ENCODE peak calls at places on chromosomes 16 and 17, in nine cellular contexts. Q, B, P, T, F, M, G, L and S are unnamed samples.

GRCh38 chr17:74085434-74085833 is 118.0 kb upstream of the RPL38 start:
- DNase-seq in Q (peak), B (no peak), P (peak), T (no peak), F (no peak), M (no peak), G (no peak), L (no peak), S (no peak)

GRCh38 chr16:86761117-86761971 is 183.0 kb downstream of the FOXL1 start:
- DNase-seq in Q (peak), B (peak), P (peak), T (no peak), F (peak), M (peak), G (peak), L (no peak), S (peak)

GRCh38 chr17:29577778-29578211 is 9.3 kb downstream of the TP53I13 start:
- DNase-seq in Q (no peak), B (peak), P (no peak), T (peak), F (no peak), M (peak), G (no peak), L (peak), S (no peak)

GRCh38 chr17:38745545-38745944 is 2.6 kb downstream of the PCGF2 start:
- DNase-seq in Q (peak), B (no peak), P (no peak), T (no peak), F (no peak), M (no peak), G (no peak), L (no peak), S (no peak)

GRCh38 chr17:80845863-80846671 is 145.6 kb upstream of the CHMP6 start:
- DNase-seq in Q (no peak), B (no peak), P (no peak), T (no peak), F (no peak), M (no peak), G (no peak), L (no peak), S (no peak)

GRCh38 chr17:2782030-2782429 is 14.2 kb upstream of the RAP1GAP2 start:
- DNase-seq in Q (peak), B (no peak), P (no peak), T (no peak), F (no peak), M (peak), G (no peak), L (no peak), S (peak)

GRCh38 chr16:2819939-2820835 is 3.1 kb downstream of the PRSS21 start:
- DNase-seq in Q (no peak), B (no peak), P (no peak), T (no peak), F (no peak), M (no peak), G (no peak), L (no peak), S (no peak)

GRCh38 chr17:9488556-9488955 is 87.1 kb downstream of the STX8 start:
- DNase-seq in Q (no peak), B (no peak), P (no peak), T (no peak), F (no peak), M (no peak), G (no peak), L (no peak), S (no peak)

GRCh38 chr17:73820686-73821448 is 176.6 kb upstream of the SDK2 start:
- DNase-seq in Q (no peak), B (no peak), P (peak), T (peak), F (no peak), M (peak), G (no peak), L (peak), S (no peak)

GRCh38 chr17:81285179-81285878 is 9.8 kb downstream of the SLC38A10 start:
- DNase-seq in Q (peak), B (peak), P (no peak), T (peak), F (peak), M (no peak), G (no peak), L (peak), S (no peak)

GRCh38 chr16:77289331-77289809 is 90.2 kb downstream of the SYCE1L start:
- DNase-seq in Q (no peak), B (no peak), P (no peak), T (no peak), F (no peak), M (peak), G (no peak), L (no peak), S (peak)

GRCh38 chr17:69227536-69227935 is 1.1 kb downstream of the ABCA10 start:
- DNase-seq in Q (peak), B (no peak), P (no peak), T (no peak), F (no peak), M (no peak), G (no peak), L (no peak), S (no peak)

GRCh38 chr17:58329808-58330543 is 1.4 kb upstream of the TSPOAP1 start:
- DNase-seq in Q (peak), B (no peak), P (no peak), T (no peak), F (no peak), M (no peak), G (no peak), L (no peak), S (no peak)

GRCh38 chr16:88686062-88686438 is 257 bp downstream of the SNAI3 start:
- DNase-seq in Q (no peak), B (no peak), P (peak), T (no peak), F (peak), M (no peak), G (no peak), L (no peak), S (no peak)

GRCh38 chr17:75831032-75831567 is 13.1 kb downstream of the UNC13D start:
- DNase-seq in Q (no peak), B (no peak), P (peak), T (no peak), F (no peak), M (no peak), G (no peak), L (no peak), S (no peak)

GRCh38 chr17:27996157-27997043 is 46.1 kb upstream of the NLK start:
- DNase-seq in Q (no peak), B (no peak), P (no peak), T (no peak), F (no peak), M (no peak), G (no peak), L (peak), S (no peak)

GRCh38 chr16:25289466-25289865 is 31.8 kb upstream of the ZKSCAN2 start:
- DNase-seq in Q (no peak), B (no peak), P (no peak), T (no peak), F (no peak), M (no peak), G (no peak), L (no peak), S (no peak)

GRCh38 chr17:17540278-17540906 is 44.2 kb upstream of the RASD1 start:
- DNase-seq in Q (no peak), B (no peak), P (peak), T (no peak), F (no peak), M (no peak), G (no peak), L (no peak), S (no peak)

GRCh38 chr17:29619251-29619650 is 3.5 kb downstream of the CORO6 start:
- DNase-seq in Q (peak), B (peak), P (peak), T (no peak), F (no peak), M (peak), G (no peak), L (no peak), S (peak)

GRCh38 chr17:80477647-80478478 is 1.5 kb upstream of the NPTX1 start:
- DNase-seq in Q (no peak), B (no peak), P (peak), T (peak), F (no peak), M (no peak), G (peak), L (peak), S (no peak)

GRCh38 chr16:77553130-77553529 is 118.3 kb upstream of the ADAMTS18 start:
- DNase-seq in Q (no peak), B (no peak), P (no peak), T (no peak), F (no peak), M (no peak), G (no peak), L (no peak), S (no peak)

GRCh38 chr17:1037238-1037879 is 40.4 kb downstream of the TIMM22 start:
- DNase-seq in Q (no peak), B (no peak), P (no peak), T (no peak), F (no peak), M (no peak), G (no peak), L (no peak), S (no peak)

GRCh38 chr16:13036600-13036999 is 135.2 kb downstream of the SHISA9 start:
- DNase-seq in Q (peak), B (peak), P (peak), T (peak), F (no peak), M (peak), G (no peak), L (peak), S (no peak)

GRCh38 chr17:57585341-57586098 is 159.6 kb downstream of the CCDC182 start:
- DNase-seq in Q (no peak), B (no peak), P (no peak), T (no peak), F (no peak), M (no peak), G (no peak), L (no peak), S (no peak)

GRCh38 chr17:6393368-6393952 is 41.5 kb downstream of the AIPL1 start:
- DNase-seq in Q (no peak), B (no peak), P (peak), T (no peak), F (no peak), M (no peak), G (no peak), L (peak), S (no peak)

GRCh38 chr17:61770752-61771533 is 92.4 kb downstream of the BRIP1 start:
- DNase-seq in Q (no peak), B (no peak), P (no peak), T (no peak), F (no peak), M (peak), G (no peak), L (no peak), S (no peak)

GRCh38 chr17:75774988-75775668 is 9.5 kb upstream of the UNK start:
- DNase-seq in Q (no peak), B (no peak), P (peak), T (no peak), F (no peak), M (no peak), G (no peak), L (no peak), S (no peak)

GRCh38 chr16:19688396-19689024 is 29.5 kb downstream of the KNOP1 start:
- DNase-seq in Q (peak), B (no peak), P (no peak), T (no peak), F (no peak), M (no peak), G (no peak), L (no peak), S (no peak)

GRCh38 chr17:28563475-28563874 is 7.8 kb downstream of the PIGS start:
- DNase-seq in Q (no peak), B (no peak), P (no peak), T (no peak), F (no peak), M (peak), G (no peak), L (no peak), S (peak)

GRCh38 chr16:12417051-12417818 is 386.5 kb downstream of the CPPED1 start:
- DNase-seq in Q (no peak), B (no peak), P (no peak), T (no peak), F (no peak), M (no peak), G (no peak), L (no peak), S (no peak)

GRCh38 chr17:1713878-1714487 is 3.8 kb upstream of the TLCD2 start:
- DNase-seq in Q (peak), B (no peak), P (peak), T (no peak), F (no peak), M (peak), G (no peak), L (no peak), S (peak)

GRCh38 chr17:40372031-40372430 is 7.5 kb upstream of the GJD3 start:
- DNase-seq in Q (no peak), B (no peak), P (no peak), T (no peak), F (no peak), M (no peak), G (no peak), L (no peak), S (no peak)

GRCh38 chr17:81483085-81483861 is 29.3 kb downstream of the ACTG1 start:
- DNase-seq in Q (peak), B (peak), P (no peak), T (no peak), F (no peak), M (no peak), G (no peak), L (no peak), S (no peak)

GRCh38 chr16:8572919-8573724 is 17.2 kb downstream of the TMEM114 start:
- DNase-seq in Q (peak), B (no peak), P (peak), T (no peak), F (no peak), M (peak), G (no peak), L (peak), S (no peak)

GRCh38 chr17:49965522-49965905 is 3.5 kb upstream of the DLX4 start:
- DNase-seq in Q (peak), B (no peak), P (peak), T (no peak), F (no peak), M (no peak), G (no peak), L (no peak), S (no peak)

GRCh38 chr16:29028457-29029167 is 43.8 kb downstream of the LAT start:
- DNase-seq in Q (no peak), B (no peak), P (peak), T (no peak), F (no peak), M (no peak), G (no peak), L (no peak), S (no peak)

GRCh38 chr17:57530508-57530907 is 214.6 kb downstream of the CCDC182 start:
- DNase-seq in Q (no peak), B (no peak), P (peak), T (no peak), F (no peak), M (peak), G (no peak), L (no peak), S (peak)

GRCh38 chr16:51556694-51557327 is 405.7 kb upstream of the SALL1 start:
- DNase-seq in Q (no peak), B (no peak), P (no peak), T (no peak), F (no peak), M (peak), G (peak), L (no peak), S (no peak)